ENCODE peak calls at places on chromosomes 11 and 22, in six cellular contexts. One of them, this sample, is unnamed. For H3K4me1, the result is how much of the 10 kb centered on the place peaks cover.

GRCh38 chr22:20022231-20023069 is 1.5 kb downstream of the TANGO2 start:
- DNase-seq in A549: no peak
- DNase-seq in fibroblast of lung: no peak
- DNase-seq in tibial nerve: no peak
- DNase-seq in endodermal cell: no peak
- DNase-seq in H9: no peak
- DNase-seq in this sample: no peak

GRCh38 chr11:12540075-12540685 is 134.0 kb upstream of the TEAD1 start:
- DNase-seq in A549: peak
- DNase-seq in fibroblast of lung: peak
- DNase-seq in tibial nerve: no peak
- DNase-seq in endodermal cell: no peak
- DNase-seq in H9: no peak
- DNase-seq in this sample: no peak

GRCh38 chr22:37241351-37242142 is 2.5 kb downstream of the RAC2 start:
- DNase-seq in A549: no peak
- DNase-seq in fibroblast of lung: no peak
- DNase-seq in tibial nerve: no peak
- DNase-seq in endodermal cell: peak
- DNase-seq in H9: no peak
- DNase-seq in this sample: no peak

GRCh38 chr11:78228467-78228866 is 39.7 kb downstream of the USP35 start:
- DNase-seq in A549: peak
- DNase-seq in fibroblast of lung: peak
- DNase-seq in tibial nerve: peak
- DNase-seq in endodermal cell: peak
- DNase-seq in H9: peak
- DNase-seq in this sample: no peak

GRCh38 chr11:18540207-18541009 is 13.7 kb upstream of the TSG101 start:
- DNase-seq in A549: peak
- DNase-seq in fibroblast of lung: peak
- DNase-seq in tibial nerve: no peak
- DNase-seq in endodermal cell: no peak
- DNase-seq in H9: no peak
- DNase-seq in this sample: no peak

GRCh38 chr11:73124796-73125195 is 17.3 kb downstream of the FCHSD2 start:
- DNase-seq in A549: no peak
- DNase-seq in fibroblast of lung: no peak
- DNase-seq in tibial nerve: no peak
- DNase-seq in endodermal cell: no peak
- DNase-seq in H9: no peak
- DNase-seq in this sample: no peak

GRCh38 chr22:19795617-19796008 is 35.0 kb downstream of the TBX1 start:
- DNase-seq in A549: no peak
- DNase-seq in fibroblast of lung: peak
- DNase-seq in tibial nerve: peak
- DNase-seq in endodermal cell: no peak
- DNase-seq in H9: no peak
- DNase-seq in this sample: no peak

GRCh38 chr11:16081756-16082531 is 274.4 kb downstream of the SOX6 start:
- DNase-seq in A549: no peak
- DNase-seq in fibroblast of lung: peak
- DNase-seq in tibial nerve: no peak
- DNase-seq in endodermal cell: no peak
- DNase-seq in H9: no peak
- DNase-seq in this sample: no peak

GRCh38 chr11:133824593-133824992 is 20.7 kb downstream of the SPATA19 start:
- DNase-seq in A549: no peak
- DNase-seq in fibroblast of lung: no peak
- DNase-seq in tibial nerve: no peak
- DNase-seq in endodermal cell: no peak
- DNase-seq in H9: peak
- DNase-seq in this sample: no peak

GRCh38 chr11:1509626-1510255 is 23.2 kb upstream of the MOB2 start:
- DNase-seq in A549: no peak
- DNase-seq in fibroblast of lung: no peak
- DNase-seq in tibial nerve: no peak
- DNase-seq in endodermal cell: no peak
- DNase-seq in H9: no peak
- DNase-seq in this sample: no peak

GRCh38 chr11:62054484-62055121 is 69.2 kb upstream of the INCENP start:
- DNase-seq in A549: peak
- DNase-seq in fibroblast of lung: peak
- DNase-seq in tibial nerve: no peak
- DNase-seq in endodermal cell: peak
- DNase-seq in H9: peak
- DNase-seq in this sample: peak

GRCh38 chr11:77506857-77507256 is 33.0 kb upstream of the PAK1 start:
- DNase-seq in A549: no peak
- DNase-seq in fibroblast of lung: no peak
- DNase-seq in tibial nerve: no peak
- DNase-seq in endodermal cell: no peak
- DNase-seq in H9: no peak
- DNase-seq in this sample: no peak

DNA sequence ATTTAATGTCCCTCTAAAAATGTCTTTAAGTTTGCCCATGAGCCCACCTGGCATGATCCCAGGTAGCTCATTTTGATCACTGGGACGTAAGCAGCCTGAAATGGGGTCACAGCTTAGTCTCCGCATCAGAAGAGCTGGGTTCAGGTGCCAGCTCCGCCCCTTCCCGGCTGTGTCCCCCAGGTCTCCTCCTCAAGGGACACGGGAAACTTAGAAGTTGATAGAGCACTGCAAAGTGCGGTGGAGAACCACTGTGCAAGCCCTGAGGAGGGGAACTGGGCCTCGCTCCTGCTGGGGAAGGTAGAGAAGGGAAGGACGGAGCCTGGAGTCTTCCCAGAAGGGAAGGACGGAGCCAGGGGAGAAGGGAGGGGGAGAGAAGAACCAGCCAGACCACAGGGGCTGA is 7.7 kb downstream of the TOM1 start:
- DNase-seq in A549: no peak
- DNase-seq in fibroblast of lung: no peak
- DNase-seq in tibial nerve: no peak
- DNase-seq in endodermal cell: no peak
- DNase-seq in H9: no peak
- DNase-seq in this sample: no peak
- H3K4me1 ChIP-seq in A549: under half
- H3K4me1 ChIP-seq in fibroblast of lung: under half
- H3K4me1 ChIP-seq in tibial nerve: under half
- H3K4me1 ChIP-seq in endodermal cell: under half
- H3K4me1 ChIP-seq in H9: under half
- H3K4me1 ChIP-seq in this sample: under half

GRCh38 chr22:44587911-44588310 is 89.9 kb upstream of the RTL6 start:
- DNase-seq in A549: no peak
- DNase-seq in fibroblast of lung: no peak
- DNase-seq in tibial nerve: no peak
- DNase-seq in endodermal cell: no peak
- DNase-seq in H9: no peak
- DNase-seq in this sample: no peak
- TF ChIP-seq CTCF in A549: no peak
- TF ChIP-seq CTCF in fibroblast of lung: no peak
- TF ChIP-seq CTCF in tibial nerve: no peak
- TF ChIP-seq CTCF in endodermal cell: no peak
- TF ChIP-seq CTCF in H9: no peak
- TF ChIP-seq CTCF in this sample: no peak

DNA sequence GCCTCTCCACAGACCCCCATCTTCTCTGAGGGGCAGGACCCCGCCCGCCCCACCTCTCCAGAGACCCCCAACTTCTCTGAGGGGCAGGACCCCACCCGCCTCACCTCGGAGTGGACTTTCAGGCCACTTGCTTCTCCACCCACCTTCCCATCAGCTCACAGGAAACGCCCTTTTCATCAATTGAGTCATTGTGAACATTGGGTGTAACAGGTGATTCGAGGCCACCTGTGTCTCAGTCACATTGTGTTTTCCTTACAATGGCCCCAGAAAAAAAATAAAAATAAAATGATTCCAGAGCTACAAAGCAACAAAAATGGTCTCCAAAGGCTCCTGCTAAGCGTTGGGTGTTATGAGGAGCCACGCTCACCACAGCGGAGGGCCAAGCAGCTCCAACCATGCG is 36.0 kb downstream of the BRD1 start:
- DNase-seq in A549: no peak
- DNase-seq in fibroblast of lung: no peak
- DNase-seq in tibial nerve: no peak
- DNase-seq in endodermal cell: no peak
- DNase-seq in H9: no peak
- DNase-seq in this sample: peak
- H3K4me1 ChIP-seq in A549: under half
- H3K4me1 ChIP-seq in fibroblast of lung: under half
- H3K4me1 ChIP-seq in tibial nerve: under half
- H3K4me1 ChIP-seq in endodermal cell: under half
- H3K4me1 ChIP-seq in H9: under half
- H3K4me1 ChIP-seq in this sample: under half

GRCh38 chr11:60739114-60739513 is 14.6 kb downstream of the MS4A18 start:
- DNase-seq in A549: no peak
- DNase-seq in fibroblast of lung: no peak
- DNase-seq in tibial nerve: no peak
- DNase-seq in endodermal cell: peak
- DNase-seq in H9: peak
- DNase-seq in this sample: no peak
- TF ChIP-seq CTCF in A549: no peak
- TF ChIP-seq CTCF in fibroblast of lung: no peak
- TF ChIP-seq CTCF in tibial nerve: no peak
- TF ChIP-seq CTCF in endodermal cell: peak
- TF ChIP-seq CTCF in H9: peak
- TF ChIP-seq CTCF in this sample: no peak